ENCODE peak calls at places on chromosomes 16 and 17, in nine cellular contexts. I, V, B, P, L, J, H, Q and R are unnamed samples.
A peak's percentile ranks its signal among the peaks of the same experiment; 100 is the strongest.

GRCh38 chr16:65071371-65072311 is 50.2 kb downstream of the CDH11 start:
- DNase-seq in I (no peak), V (no peak), B (peak; percentile 87), P (no peak), L (no peak), J (no peak), H (no peak), Q (no peak), R (no peak)

GRCh38 chr16:88298882-88299745 is 83.6 kb upstream of the ZNF469 start:
- DNase-seq in I (no peak), V (no peak), B (no peak), P (no peak), L (no peak), J (no peak), H (no peak), Q (no peak), R (no peak)

GRCh38 chr17:50238594-50239287 is 35.5 kb upstream of the TMEM92 start:
- DNase-seq in I (no peak), V (no peak), B (no peak), P (no peak), L (peak; percentile 59), J (no peak), H (no peak), Q (no peak), R (no peak)

GRCh38 chr16:46658925-46659324 is 30.1 kb downstream of the VPS35 start:
- DNase-seq in I (peak; percentile 38), V (no peak), B (no peak), P (no peak), L (no peak), J (no peak), H (no peak), Q (peak; percentile 94), R (no peak)

GRCh38 chr17:16989953-16990860 is 18.3 kb upstream of the TNFRSF13B start:
- DNase-seq in I (no peak), V (no peak), B (peak; percentile 82), P (no peak), L (no peak), J (no peak), H (no peak), Q (no peak), R (no peak)

GRCh38 chr17:3689262-3690093 is 6.5 kb downstream of the P2RX5 start:
- DNase-seq in I (no peak), V (no peak), B (no peak), P (no peak), L (no peak), J (no peak), H (no peak), Q (no peak), R (no peak)

GRCh38 chr17:81082177-81083073 is 47.5 kb downstream of the BAIAP2 start:
- DNase-seq in I (no peak), V (no peak), B (no peak), P (no peak), L (no peak), J (no peak), H (no peak), Q (no peak), R (no peak)

GRCh38 chr17:77140878-77141767 is at the start of gene SEC14L1:
- DNase-seq in I (no peak), V (peak; percentile 14), B (peak; percentile 91), P (peak; percentile 43), L (peak; percentile 48), J (no peak), H (peak; percentile 28), Q (peak; percentile 29), R (peak; percentile 69)

GRCh38 chr17:394718-395095 is 42.1 kb upstream of the RPH3AL start:
- DNase-seq in I (no peak), V (no peak), B (no peak), P (no peak), L (no peak), J (no peak), H (no peak), Q (no peak), R (no peak)

GRCh38 chr17:32807577-32807976 is 69.3 kb downstream of the MYO1D start:
- DNase-seq in I (no peak), V (no peak), B (no peak), P (no peak), L (no peak), J (no peak), H (no peak), Q (no peak), R (no peak)

GRCh38 chr17:41785876-41786226 is 660 bp downstream of the JUP start:
- DNase-seq in I (no peak), V (no peak), B (peak; percentile 95), P (no peak), L (peak; percentile 71), J (no peak), H (no peak), Q (no peak), R (no peak)

GRCh38 chr16:19215705-19216104 is 47.7 kb downstream of the SYT17 start:
- DNase-seq in I (no peak), V (no peak), B (no peak), P (no peak), L (no peak), J (no peak), H (no peak), Q (no peak), R (no peak)